ENCODE peak calls at places on chromosomes 13 and 19, in seven cellular contexts. G is HCT116, M is GM12878, P is H1, C is HepG2, Y is SK-N-SH, Q is K562. B is an unnamed sample.

GRCh38 chr19:16736709-16737108 is 17.1 kb downstream of the NWD1 start:
- DNase-seq in G (peak; percentile 60), M (no peak), P (no peak), C (no peak), Y (no peak), Q (no peak), B (peak; percentile 56)

GRCh38 chr13:22828081-22828480 is 352.7 kb upstream of the SGCG start:
- DNase-seq in G (no peak), M (no peak), P (no peak), C (no peak), Y (no peak), Q (no peak), B (no peak)

GRCh38 chr19:43553656-43554055 is 20.7 kb downstream of the ZNF575 start:
- DNase-seq in G (no peak), M (no peak), P (no peak), C (no peak), Y (no peak), Q (no peak), B (no peak)

GRCh38 chr13:99218969-99219368 is 18.3 kb downstream of the UBAC2 start:
- DNase-seq in G (no peak), M (peak; percentile 62), P (no peak), C (no peak), Y (no peak), Q (no peak), B (no peak)

GRCh38 chr13:97786510-97786909 is 167.0 kb upstream of the IPO5 start:
- DNase-seq in G (no peak), M (no peak), P (no peak), C (no peak), Y (no peak), Q (no peak), B (no peak)

GRCh38 chr19:42207767-42208259 is 9.7 kb downstream of the DEDD2 start:
- DNase-seq in G (no peak), M (no peak), P (no peak), C (no peak), Y (no peak), Q (peak; percentile 47), B (no peak)

GRCh38 chr19:48907671-48908070 is 7.6 kb downstream of the NUCB1 start:
- DNase-seq in G (no peak), M (no peak), P (no peak), C (peak; percentile 83), Y (no peak), Q (no peak), B (no peak)

GRCh38 chr19:40613669-40614594 is 12.8 kb downstream of the LTBP4 start:
- DNase-seq in G (peak; percentile 89), M (peak; percentile 57), P (peak; percentile 88), C (no peak), Y (no peak), Q (peak; percentile 80), B (no peak)

GRCh38 chr19:690203-690602 is 5.0 kb downstream of the PRSS57 start:
- DNase-seq in G (no peak), M (no peak), P (no peak), C (no peak), Y (no peak), Q (no peak), B (no peak)

GRCh38 chr13:75704942-75705320 is 68.8 kb downstream of the LMO7 start:
- DNase-seq in G (peak; percentile 84), M (no peak), P (no peak), C (no peak), Y (no peak), Q (no peak), B (no peak)

GRCh38 chr19:14375055-14375581 is 6.1 kb upstream of the ADGRE5 start:
- DNase-seq in G (no peak), M (no peak), P (no peak), C (no peak), Y (no peak), Q (no peak), B (no peak)

GRCh38 chr19:17205237-17206140 is 9.7 kb upstream of the USE1 start:
- DNase-seq in G (no peak), M (no peak), P (peak; percentile 80), C (peak; percentile 55), Y (peak; percentile 74), Q (peak; percentile 64), B (peak; percentile 74)

GRCh38 chr13:105196052-105196451 is 1339.4 kb downstream of the EFNB2 start:
- DNase-seq in G (no peak), M (no peak), P (no peak), C (no peak), Y (no peak), Q (no peak), B (peak; percentile 95)

GRCh38 chr13:30148791-30149190 is 158.6 kb downstream of the KATNAL1 start:
- DNase-seq in G (no peak), M (no peak), P (no peak), C (no peak), Y (no peak), Q (no peak), B (no peak)

GRCh38 chr19:1445185-1445931 is 4.6 kb upstream of the APC2 start:
- DNase-seq in G (no peak), M (no peak), P (peak; percentile 95), C (peak; percentile 37), Y (peak; percentile 94), Q (peak; percentile 82), B (peak; percentile 70)

GRCh38 chr19:19213822-19214558 is 2.2 kb downstream of the NCAN start:
- DNase-seq in G (no peak), M (no peak), P (no peak), C (no peak), Y (no peak), Q (no peak), B (no peak)

GRCh38 chr19:10260141-10260584 is 8.1 kb downstream of the MRPL4 start:
- DNase-seq in G (peak; percentile 23), M (no peak), P (no peak), C (peak; percentile 30), Y (no peak), Q (peak; percentile 7), B (no peak)

GRCh38 chr13:114071991-114072390 is 60.4 kb downstream of the RASA3 start:
- DNase-seq in G (no peak), M (no peak), P (no peak), C (no peak), Y (no peak), Q (no peak), B (no peak)

GRCh38 chr13:114072421-114072820 is 60.0 kb downstream of the RASA3 start:
- DNase-seq in G (no peak), M (no peak), P (no peak), C (no peak), Y (no peak), Q (no peak), B (no peak)

GRCh38 chr13:114070098-114070799 is 62.2 kb downstream of the RASA3 start:
- DNase-seq in G (no peak), M (no peak), P (no peak), C (no peak), Y (no peak), Q (no peak), B (no peak)

GRCh38 chr13:114069376-114070097 is 62.9 kb downstream of the RASA3 start:
- DNase-seq in G (no peak), M (no peak), P (no peak), C (no peak), Y (no peak), Q (no peak), B (no peak)

DNA sequence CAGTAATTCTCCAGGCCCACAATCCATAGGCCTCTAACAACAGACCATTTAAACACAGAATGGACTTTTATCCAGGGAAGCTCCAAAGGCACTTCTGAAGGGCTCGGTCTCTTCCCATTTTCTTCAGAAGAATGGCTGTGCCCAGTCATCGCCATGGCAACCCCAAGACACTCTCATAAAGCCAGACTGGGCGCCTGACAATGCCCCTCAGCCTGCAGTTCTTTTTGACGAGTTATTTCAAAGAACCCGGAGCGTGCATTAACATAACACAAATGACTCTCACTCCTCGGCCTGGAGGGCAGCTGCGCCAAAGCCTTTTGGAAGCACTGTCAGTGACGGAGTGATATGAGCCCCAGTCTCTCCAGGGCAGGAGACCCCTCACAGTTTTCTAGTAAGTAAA is 61.0 kb downstream of the RASA3 start:
- DNase-seq in G (no peak), M (no peak), P (no peak), C (no peak), Y (no peak), Q (no peak), B (no peak)
- TF ChIP-seq JUND in G (no peak), M (no peak), P (no peak), C (no peak), Y (no peak), Q (no peak), B (no peak)

DNA sequence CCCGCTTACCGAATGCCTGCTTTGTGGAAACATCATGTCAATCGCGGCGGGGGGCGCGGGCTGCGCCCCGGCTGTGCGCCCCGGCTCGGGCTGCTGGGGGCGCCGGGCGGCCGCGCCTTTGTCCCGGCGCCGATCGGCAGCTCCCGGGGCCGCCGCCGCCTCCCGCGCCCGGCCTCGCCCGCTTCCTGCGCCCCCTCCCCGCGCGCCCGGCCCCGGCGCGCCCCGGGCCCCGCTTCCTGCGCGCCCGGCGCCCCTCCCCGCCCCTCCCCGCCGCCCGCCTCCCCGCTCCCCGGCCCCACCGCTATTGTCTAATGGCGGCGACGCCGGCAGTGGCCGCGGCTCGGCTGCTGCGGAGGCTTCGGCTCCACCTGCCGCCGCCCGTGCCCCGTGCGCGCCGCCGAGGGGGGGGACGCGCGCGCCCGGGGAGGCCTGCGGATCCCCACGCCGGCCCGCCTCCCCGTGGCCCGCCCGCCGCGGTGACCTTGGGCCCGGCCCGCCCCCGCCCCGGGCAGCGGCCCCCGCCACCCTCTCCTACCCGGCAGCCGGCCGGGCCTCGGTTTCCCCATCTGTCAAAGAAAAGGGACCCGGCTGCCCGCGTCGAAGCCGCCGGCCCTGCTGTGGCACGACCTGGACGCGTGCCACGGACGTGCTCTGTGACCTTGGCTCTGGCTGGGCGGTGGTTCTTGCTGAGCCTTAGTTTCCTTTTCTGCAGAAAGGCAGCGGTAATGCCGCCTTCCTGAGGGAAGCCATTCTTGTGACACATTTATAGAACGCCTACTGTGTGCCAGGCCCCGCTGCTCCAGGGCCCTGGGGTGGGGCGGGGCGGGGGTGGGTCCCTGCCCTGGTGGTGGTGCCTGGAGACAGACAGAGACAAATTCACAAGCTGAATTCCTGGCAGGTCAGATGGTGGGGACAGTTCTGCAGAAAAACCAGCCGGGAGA is at the start of gene TLE5:
- DNase-seq in G (no peak), M (no peak), P (peak; percentile 56), C (peak; percentile 43), Y (peak; percentile 92), Q (peak; percentile 89), B (peak; percentile 76)
- TF ChIP-seq JUND in G (no peak), M (no peak), P (no peak), C (no peak), Y (no peak), Q (no peak), B (no peak)

GRCh38 chr19:24069907-24070657 is 16.9 kb upstream of the ZNF254 start:
- DNase-seq in G (no peak), M (no peak), P (no peak), C (no peak), Y (no peak), Q (no peak), B (no peak)
- TF ChIP-seq JUND in G (no peak), M (no peak), P (no peak), C (no peak), Y (no peak), Q (no peak), B (no peak)

DNA sequence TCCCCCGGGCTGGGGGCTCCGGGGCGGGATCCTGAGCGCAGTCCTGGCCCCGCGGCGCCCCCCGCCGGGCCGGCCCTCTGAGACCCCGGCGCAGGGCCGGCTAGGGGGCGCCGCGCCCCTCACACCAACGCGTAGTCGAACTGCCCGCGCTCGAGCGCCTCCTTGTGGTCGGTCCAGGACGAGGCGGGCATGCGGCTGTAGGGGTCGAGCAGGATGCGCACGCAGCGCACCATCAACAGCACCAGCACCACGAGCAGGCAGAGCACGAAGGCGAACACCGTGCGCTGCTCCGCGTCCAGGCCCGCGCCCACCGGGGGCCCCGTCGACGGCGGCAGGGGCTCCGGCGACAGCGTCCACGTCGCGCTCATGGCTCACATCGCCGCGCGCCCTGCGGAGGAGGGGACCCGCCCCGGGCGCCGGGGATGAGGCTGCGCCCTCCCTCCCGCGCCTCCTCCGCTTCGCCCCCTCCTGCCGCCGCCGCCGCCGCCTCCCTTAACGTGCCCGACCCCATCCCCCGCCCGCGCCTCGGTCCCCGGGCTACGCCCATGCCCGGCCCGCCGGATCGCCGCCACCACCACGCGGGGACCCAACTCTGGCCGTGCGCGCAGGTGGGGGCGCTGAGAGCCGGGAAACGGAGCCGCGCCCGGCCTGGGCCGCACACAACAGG is 631 bp downstream of the CTXN1 start:
- DNase-seq in G (peak; percentile 56), M (no peak), P (peak; percentile 99), C (peak; percentile 64), Y (peak; percentile 94), Q (peak; percentile 76), B (peak; percentile 69)
- TF ChIP-seq JUND in G (no peak), M (no peak), P (no peak), C (no peak), Y (no peak), Q (peak; percentile 3), B (no peak)

B was measured in T47D.